ENCODE peak calls at places on chromosomes 5 and 9, in nine cellular contexts. C, P, B, Q, T, J, Y, I and W are unnamed samples.

GRCh38 chr9:127780126-127780885 is 1.8 kb upstream of the SH2D3C start:
- DNase-seq in C (no peak), P (no peak), B (no peak), Q (no peak), T (no peak), J (no peak), Y (no peak), I (no peak), W (no peak)

GRCh38 chr9:121599186-121599871 is 52.1 kb upstream of the DAB2IP start:
- DNase-seq in C (no peak), P (peak), B (peak), Q (peak), T (no peak), J (no peak), Y (no peak), I (peak), W (peak)

GRCh38 chr5:64451551-64451950 is 54.3 kb upstream of the RGS7BP start:
- DNase-seq in C (no peak), P (no peak), B (no peak), Q (no peak), T (no peak), J (no peak), Y (no peak), I (no peak), W (no peak)

GRCh38 chr5:122252319-122252718 is 59.7 kb upstream of the SNCAIP start:
- DNase-seq in C (no peak), P (no peak), B (no peak), Q (no peak), T (no peak), J (no peak), Y (no peak), I (no peak), W (no peak)

GRCh38 chr5:159038907-159039306 is 60.8 kb downstream of the EBF1 start:
- DNase-seq in C (peak), P (no peak), B (no peak), Q (no peak), T (no peak), J (peak), Y (peak), I (no peak), W (no peak)

GRCh38 chr5:111627862-111628261 is 115.5 kb upstream of the STARD4 start:
- DNase-seq in C (no peak), P (no peak), B (no peak), Q (no peak), T (no peak), J (no peak), Y (no peak), I (no peak), W (no peak)

GRCh38 chr5:95940758-95941682 is 20.6 kb downstream of the ELL2 start:
- DNase-seq in C (peak), P (peak), B (no peak), Q (no peak), T (no peak), J (no peak), Y (no peak), I (no peak), W (no peak)

GRCh38 chr5:11955386-11955785 is 51.1 kb upstream of the CTNND2 start:
- DNase-seq in C (peak), P (no peak), B (no peak), Q (no peak), T (no peak), J (no peak), Y (no peak), I (no peak), W (no peak)

GRCh38 chr9:133738039-133738805 is at the start of gene SARDH:
- DNase-seq in C (peak), P (peak), B (no peak), Q (peak), T (peak), J (peak), Y (no peak), I (peak), W (no peak)

GRCh38 chr9:71719585-71719984 is 48.7 kb downstream of the CEMIP2 start:
- DNase-seq in C (peak), P (no peak), B (no peak), Q (no peak), T (no peak), J (peak), Y (peak), I (no peak), W (no peak)

GRCh38 chr5:142700566-142700965 is 14.7 kb upstream of the FGF1 start:
- DNase-seq in C (no peak), P (no peak), B (no peak), Q (no peak), T (no peak), J (no peak), Y (no peak), I (no peak), W (no peak)

GRCh38 chr5:59542841-59543825 is 350.4 kb downstream of the PDE4D start:
- DNase-seq in C (peak), P (no peak), B (no peak), Q (peak), T (peak), J (peak), Y (no peak), I (no peak), W (no peak)

GRCh38 chr5:12162863-12163262 is 258.6 kb upstream of the CTNND2 start:
- DNase-seq in C (no peak), P (no peak), B (no peak), Q (no peak), T (no peak), J (no peak), Y (no peak), I (no peak), W (no peak)

GRCh38 chr9:110744753-110745522 is 76.3 kb downstream of the MUSK start:
- DNase-seq in C (peak), P (no peak), B (no peak), Q (no peak), T (peak), J (peak), Y (peak), I (peak), W (no peak)

GRCh38 chr5:95053253-95053652 is 231.6 kb downstream of the MCTP1 start:
- DNase-seq in C (no peak), P (no peak), B (no peak), Q (no peak), T (no peak), J (no peak), Y (no peak), I (no peak), W (no peak)

GRCh38 chr5:96573513-96573894 is 88.7 kb upstream of the CAST start:
- DNase-seq in C (no peak), P (no peak), B (no peak), Q (no peak), T (no peak), J (no peak), Y (no peak), I (no peak), W (no peak)

GRCh38 chr9:97794666-97795065 is 58.4 kb upstream of the FOXE1 start:
- DNase-seq in C (no peak), P (no peak), B (no peak), Q (no peak), T (no peak), J (no peak), Y (no peak), I (no peak), W (no peak)

GRCh38 chr5:179763215-179763945 is 30.4 kb upstream of the LTC4S start:
- DNase-seq in C (peak), P (peak), B (peak), Q (peak), T (peak), J (peak), Y (peak), I (peak), W (no peak)

GRCh38 chr5:178206166-178207101 is 2.1 kb downstream of the HNRNPAB start:
- DNase-seq in C (peak), P (no peak), B (no peak), Q (no peak), T (no peak), J (peak), Y (no peak), I (no peak), W (no peak)

GRCh38 chr5:123156577-123157296 is 67.7 kb downstream of the PRDM6 start:
- DNase-seq in C (peak), P (no peak), B (no peak), Q (no peak), T (no peak), J (peak), Y (peak), I (no peak), W (no peak)

GRCh38 chr5:31393126-31393525 is 138.8 kb downstream of the DROSHA start:
- DNase-seq in C (no peak), P (no peak), B (no peak), Q (no peak), T (no peak), J (no peak), Y (no peak), I (no peak), W (no peak)

GRCh38 chr9:107648153-107648716 is 158.7 kb upstream of the KLF4 start:
- DNase-seq in C (no peak), P (no peak), B (no peak), Q (no peak), T (no peak), J (peak), Y (no peak), I (no peak), W (no peak)

GRCh38 chr5:154333016-154333415 is 112.8 kb upstream of the SAP30L start:
- DNase-seq in C (no peak), P (no peak), B (no peak), Q (no peak), T (no peak), J (no peak), Y (no peak), I (no peak), W (no peak)

GRCh38 chr9:15249042-15249818 is 57.8 kb downstream of the TTC39B start:
- DNase-seq in C (peak), P (peak), B (no peak), Q (no peak), T (no peak), J (peak), Y (peak), I (no peak), W (no peak)

GRCh38 chr9:99103505-99103904 is 1.4 kb upstream of the TGFBR1 start:
- DNase-seq in C (no peak), P (no peak), B (no peak), Q (no peak), T (no peak), J (no peak), Y (no peak), I (no peak), W (no peak)

GRCh38 chr5:67518227-67518626 is 321.6 kb upstream of the CD180 start:
- DNase-seq in C (no peak), P (no peak), B (no peak), Q (no peak), T (no peak), J (no peak), Y (no peak), I (no peak), W (no peak)

GRCh38 chr5:78533356-78533755 is 115.2 kb downstream of the LHFPL2 start:
- DNase-seq in C (peak), P (no peak), B (no peak), Q (no peak), T (no peak), J (no peak), Y (no peak), I (peak), W (no peak)
- TF ChIP-seq CTCF in C (peak), P (no peak), B (no peak), Q (peak), T (no peak), J (peak), Y (peak), I (peak), W (peak)

DNA sequence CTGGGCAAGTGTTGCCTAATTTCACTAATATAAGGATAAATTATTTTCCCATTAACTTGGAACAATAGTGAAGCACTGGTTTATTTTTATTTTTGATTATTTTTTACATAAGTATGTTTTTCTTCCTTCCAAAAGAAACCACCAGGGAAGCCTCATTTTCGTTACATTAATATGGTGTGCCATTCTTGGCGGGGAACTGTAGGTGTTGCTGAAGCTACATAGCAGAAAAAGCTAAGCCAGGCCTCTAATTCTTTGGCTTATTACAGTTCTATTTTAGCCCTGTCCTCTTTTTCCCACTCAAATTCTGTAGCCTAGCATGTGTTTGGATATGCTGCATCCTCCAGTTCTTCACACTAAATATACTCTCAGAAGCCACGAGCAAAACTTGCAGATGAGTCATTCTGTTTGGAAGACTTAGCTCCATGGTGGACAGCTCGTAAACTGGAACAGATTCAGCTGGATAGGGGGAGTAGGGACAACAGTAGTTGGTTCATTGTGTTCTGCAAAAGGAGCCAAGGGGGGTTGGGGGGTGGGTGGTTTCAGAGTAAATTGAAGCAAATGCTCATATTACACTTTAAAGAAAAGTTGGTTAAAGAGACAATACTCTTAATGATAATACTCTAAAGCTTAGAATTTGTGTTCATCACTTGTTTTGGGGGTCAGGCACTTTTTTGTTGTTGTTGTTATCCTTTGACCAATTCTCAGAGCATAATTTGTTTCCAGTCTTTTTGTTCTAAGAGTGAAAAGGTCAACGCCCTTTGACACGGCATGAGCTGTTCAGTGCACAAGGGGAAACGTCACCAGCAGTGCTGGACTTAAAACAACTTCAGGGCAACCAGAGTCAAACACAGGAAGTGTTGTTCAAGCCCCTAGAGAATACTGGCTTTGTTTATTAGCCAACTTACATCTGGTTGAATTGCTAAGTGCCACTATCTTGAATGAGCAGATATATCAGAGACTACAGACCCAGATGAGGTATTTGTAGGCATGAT is 369.2 kb downstream of the TMEM161B start:
- DNase-seq in C (peak), P (peak), B (no peak), Q (no peak), T (peak), J (no peak), Y (no peak), I (no peak), W (no peak)
- TF ChIP-seq CTCF in C (no peak), P (no peak), B (no peak), Q (no peak), T (peak), J (no peak), Y (no peak), I (no peak), W (no peak)

GRCh38 chr9:27573699-27574265 is 501 bp upstream of the C9orf72 start:
- DNase-seq in C (peak), P (peak), B (peak), Q (peak), T (peak), J (peak), Y (peak), I (peak), W (peak)
- TF ChIP-seq CTCF in C (no peak), P (no peak), B (no peak), Q (peak), T (no peak), J (no peak), Y (no peak), I (no peak), W (no peak)

DNA sequence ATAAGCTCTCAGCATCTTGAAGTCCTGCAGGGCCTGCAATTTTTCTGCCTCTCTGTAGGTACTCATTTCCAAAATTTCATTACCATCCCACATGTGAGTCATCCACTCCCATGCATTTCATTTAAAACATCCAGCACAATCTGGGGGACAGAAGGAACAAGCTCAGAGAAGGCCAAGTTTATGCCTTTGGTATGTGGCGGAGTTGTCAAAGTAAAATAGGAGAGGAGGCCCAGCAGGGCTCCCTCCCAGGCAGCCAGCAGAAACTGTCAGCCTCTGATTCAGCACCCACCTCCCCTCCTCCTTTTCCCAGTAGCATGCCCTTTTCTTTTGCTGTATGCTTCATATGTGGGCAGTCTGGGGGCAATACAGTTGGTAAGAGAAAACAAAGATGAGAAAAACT is 126.4 kb upstream of the ZNF366 start:
- DNase-seq in C (peak), P (no peak), B (no peak), Q (no peak), T (no peak), J (peak), Y (no peak), I (no peak), W (no peak)
- TF ChIP-seq CTCF in C (peak), P (no peak), B (no peak), Q (no peak), T (no peak), J (no peak), Y (no peak), I (no peak), W (no peak)

DNA sequence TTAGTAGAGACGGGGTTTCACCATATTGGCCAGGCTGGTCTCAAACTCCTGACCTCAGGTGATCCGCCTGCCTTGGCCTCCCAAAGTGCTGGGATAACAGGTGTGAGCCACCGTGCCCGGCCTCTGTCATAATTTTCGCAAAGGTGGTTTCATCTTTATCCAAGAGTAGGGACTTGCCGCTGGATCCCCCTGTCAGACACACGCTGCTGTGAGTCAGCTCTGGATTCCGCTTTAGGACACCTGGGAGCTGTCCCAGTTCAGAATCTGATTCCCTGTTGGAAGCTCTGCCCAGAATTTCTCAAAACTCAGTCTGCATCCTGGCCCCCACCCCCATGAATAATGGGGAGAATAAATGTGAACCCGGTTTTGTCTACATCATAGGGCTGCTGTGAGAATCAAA is 17.9 kb upstream of the GRHPR start:
- DNase-seq in C (no peak), P (no peak), B (no peak), Q (no peak), T (no peak), J (no peak), Y (no peak), I (no peak), W (no peak)
- TF ChIP-seq CTCF in C (no peak), P (no peak), B (no peak), Q (no peak), T (no peak), J (no peak), Y (no peak), I (no peak), W (no peak)

DNA sequence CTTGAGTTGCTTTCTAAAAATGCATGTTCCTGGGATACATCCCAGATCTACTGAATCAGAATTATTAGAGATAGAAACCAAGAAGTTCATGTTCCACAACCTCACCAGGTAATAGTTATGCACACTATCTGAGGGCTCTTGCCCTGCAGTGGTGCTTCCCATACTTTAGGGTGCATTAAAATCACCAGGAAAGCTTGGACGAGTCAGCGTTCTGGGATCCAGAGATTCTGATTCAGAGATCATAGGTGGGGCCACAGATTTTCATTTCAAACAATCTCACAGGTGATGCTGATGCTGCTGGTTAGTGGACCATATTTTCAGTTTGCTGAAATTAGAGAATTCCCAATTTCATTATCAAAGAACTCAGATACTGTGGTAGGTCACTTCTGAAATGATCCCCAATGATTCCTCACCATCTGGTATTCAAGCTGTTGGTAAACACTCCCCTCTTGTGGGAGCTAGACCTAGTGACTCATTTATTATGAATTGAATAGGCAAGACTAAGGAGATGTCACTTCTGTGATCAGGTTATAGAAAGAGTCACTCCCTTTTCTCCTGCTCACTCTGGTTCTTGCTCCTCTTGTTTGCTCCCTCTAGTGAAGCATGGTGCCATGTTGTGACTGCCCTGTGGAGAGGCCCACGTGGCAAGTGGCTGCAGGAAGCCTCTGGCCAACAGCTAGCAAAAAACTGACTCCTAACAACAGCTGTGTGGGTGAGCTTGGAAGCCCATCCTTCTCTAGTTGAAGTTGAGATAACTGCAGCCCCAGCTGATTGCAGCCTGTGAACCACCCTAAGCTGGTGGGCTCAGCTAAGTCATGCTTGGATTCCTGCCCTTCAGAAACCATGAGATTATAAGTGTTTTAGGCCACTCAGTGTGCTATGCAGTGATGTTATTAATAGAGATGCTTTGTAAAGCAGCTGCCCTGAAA is 59.8 kb downstream of the SH3TC2 start:
- DNase-seq in C (peak), P (no peak), B (no peak), Q (no peak), T (no peak), J (peak), Y (no peak), I (no peak), W (no peak)
- TF ChIP-seq CTCF in C (no peak), P (no peak), B (no peak), Q (no peak), T (no peak), J (peak), Y (peak), I (peak), W (no peak)

GRCh38 chr9:136501686-136502085 is 18.8 kb upstream of the SEC16A start:
- DNase-seq in C (no peak), P (no peak), B (no peak), Q (no peak), T (no peak), J (no peak), Y (no peak), I (no peak), W (no peak)

GRCh38 chr9:136502196-136502595 is 19.4 kb upstream of the SEC16A start:
- DNase-seq in C (no peak), P (no peak), B (no peak), Q (no peak), T (no peak), J (no peak), Y (no peak), I (no peak), W (no peak)

GRCh38 chr9:136505406-136506403 is 22.9 kb upstream of the SEC16A start:
- DNase-seq in C (no peak), P (no peak), B (no peak), Q (no peak), T (no peak), J (no peak), Y (no peak), I (no peak), W (no peak)

GRCh38 chr9:136504512-136505348 is 21.9 kb upstream of the SEC16A start:
- DNase-seq in C (no peak), P (no peak), B (no peak), Q (no peak), T (no peak), J (no peak), Y (no peak), I (no peak), W (no peak)

DNA sequence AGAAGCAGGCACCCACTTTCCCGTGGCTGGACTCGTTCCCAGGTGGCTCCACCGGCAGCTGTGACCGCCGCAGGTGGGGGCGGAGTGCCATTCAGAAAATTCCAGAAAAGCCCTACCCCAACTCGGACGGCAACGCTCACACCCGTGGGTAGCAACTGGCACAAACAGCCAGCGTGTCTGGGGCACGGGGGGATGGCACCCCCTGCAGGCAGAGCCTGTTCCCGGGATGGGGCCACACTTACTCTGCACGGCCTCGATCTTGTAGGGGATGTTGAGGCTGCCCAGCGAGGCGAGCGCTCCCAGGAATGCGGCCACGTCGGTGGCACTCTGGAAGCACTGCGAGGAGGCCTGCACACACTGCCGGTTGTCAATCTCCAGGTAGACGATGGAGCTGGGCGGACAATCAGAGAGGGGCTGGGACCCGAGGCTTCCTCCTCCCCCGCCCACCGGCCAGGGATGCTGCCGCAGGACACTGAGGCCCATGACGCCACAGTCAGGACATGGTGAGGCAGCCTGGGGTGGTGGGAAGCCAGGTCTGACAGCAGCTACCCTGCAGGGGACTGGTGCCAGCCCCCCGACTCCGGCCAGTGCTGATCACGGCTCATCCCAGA is 20.2 kb upstream of the SEC16A start:
- DNase-seq in C (no peak), P (no peak), B (no peak), Q (no peak), T (no peak), J (no peak), Y (no peak), I (no peak), W (no peak)
- TF ChIP-seq CTCF in C (peak), P (no peak), B (no peak), Q (no peak), T (peak), J (no peak), Y (no peak), I (no peak), W (no peak)